ENCODE peak calls at places on chromosomes 12 and 14, in five cellular contexts. K, F, A, Q and L are unnamed samples.

GRCh38 chr14:52703225-52703624 is 3.8 kb upstream of the PSMC6 start:
- DNase-seq in K (no peak), F (no peak), A (no peak), Q (no peak), L (no peak)

GRCh38 chr12:54546511-54546910 is 2.9 kb upstream of the PDE1B start:
- DNase-seq in K (no peak), F (no peak), A (no peak), Q (no peak), L (no peak)

GRCh38 chr12:38527631-38528030 is 211.1 kb downstream of the ALG10B start:
- DNase-seq in K (no peak), F (no peak), A (no peak), Q (no peak), L (no peak)

GRCh38 chr12:95994476-95994875 is 1.7 kb downstream of the HAL start:
- DNase-seq in K (no peak), F (no peak), A (no peak), Q (no peak), L (no peak)

GRCh38 chr12:64796205-64796845 is 28.1 kb upstream of the TBC1D30 start:
- DNase-seq in K (no peak), F (peak), A (peak), Q (no peak), L (peak)

GRCh38 chr12:50314629-50315312 is 31.5 kb upstream of the LIMA1 start:
- DNase-seq in K (no peak), F (peak), A (no peak), Q (no peak), L (peak)

GRCh38 chr12:75943730-75944096 is 87.9 kb downstream of the PHLDA1 start:
- DNase-seq in K (no peak), F (no peak), A (no peak), Q (no peak), L (no peak)

GRCh38 chr14:103815253-103815652 is 32.1 kb downstream of the PPP1R13B start:
- DNase-seq in K (no peak), F (no peak), A (no peak), Q (no peak), L (no peak)